ENCODE peak calls at places on chromosomes 13 and 19, in seven cellular contexts. X is neural progenitor cell; J is SHP77; E is IMR-90; K is activated naive CD8-positive, alpha-beta T cell treated with anti-CD3 and anti-CD28 coated beads, Interleukin-2, amount 50 U/mL, for 16 hours; M is sciatic nerve; V is WERI-Rb-1. N is an unnamed sample.

GRCh38 chr13:37194428-37194861 is 89.0 kb upstream of the CSNK1A1L start:
- DNase-seq in M (no peak), V (no peak), J (no peak), E (peak), K (no peak), X (no peak), N (no peak)

GRCh38 chr19:16951529-16951928 is 62.7 kb downstream of the F2RL3 start:
- DNase-seq in K (no peak), X (no peak), M (no peak), V (no peak), E (peak), J (no peak), N (no peak)

GRCh38 chr13:40388617-40389016 is 277.8 kb downstream of the FOXO1 start:
- DNase-seq in E (peak), V (no peak), M (no peak), X (no peak), K (peak), J (peak), N (no peak)

GRCh38 chr19:2586196-2586595 is 110.3 kb downstream of the GADD45B start:
- DNase-seq in X (no peak), V (no peak), M (peak), E (no peak), J (no peak), K (no peak), N (no peak)

GRCh38 chr19:15934332-15935078 is at the start of gene CYP4F11:
- DNase-seq in J (peak), V (no peak), X (no peak), M (peak), E (no peak), K (no peak), N (no peak)

GRCh38 chr13:34913040-34913439 is 29.0 kb upstream of the NBEA start:
- DNase-seq in E (no peak), X (peak), J (peak), M (no peak), V (peak), K (no peak), N (no peak)

GRCh38 chr13:95388420-95389079 is 87.3 kb upstream of the ABCC4 start:
- DNase-seq in E (no peak), V (no peak), J (no peak), K (no peak), M (no peak), X (no peak), N (no peak)

GRCh38 chr13:77507931-77508776 is 27.4 kb upstream of the SCEL start:
- DNase-seq in X (no peak), J (peak), M (no peak), V (no peak), E (peak), K (no peak), N (no peak)

GRCh38 chr19:13430790-13431582 is 75.3 kb downstream of the CACNA1A start:
- DNase-seq in K (peak), E (peak), X (peak), J (peak), M (no peak), V (peak), N (peak)

GRCh38 chr19:4722671-4723464 is 774 bp downstream of the DPP9 start:
- DNase-seq in M (no peak), V (no peak), E (peak), X (peak), J (no peak), K (no peak), N (no peak)

GRCh38 chr13:43522788-43523187 is 264.0 kb downstream of the ENOX1 start:
- DNase-seq in E (peak), X (no peak), K (no peak), J (no peak), M (no peak), V (no peak), N (no peak)

GRCh38 chr19:4744451-4745170 is 21.0 kb upstream of the DPP9 start:
- DNase-seq in M (no peak), E (peak), K (no peak), V (no peak), X (no peak), J (no peak), N (no peak)

GRCh38 chr13:97719759-97720158 is 233.7 kb upstream of the IPO5 start:
- DNase-seq in K (no peak), M (no peak), J (no peak), X (no peak), V (no peak), E (no peak), N (no peak)

GRCh38 chr19:12665646-12666304 is 767 bp downstream of the MAN2B1 start:
- DNase-seq in M (no peak), V (no peak), K (no peak), X (no peak), E (peak), J (no peak), N (no peak)

GRCh38 chr13:28121224-28121623 is 17.1 kb upstream of the PAN3 start:
- DNase-seq in M (no peak), E (no peak), J (no peak), K (no peak), X (no peak), V (no peak), N (no peak)

GRCh38 chr13:98856983-98857382 is 104.5 kb upstream of the SLC15A1 start:
- DNase-seq in M (no peak), K (no peak), J (no peak), V (no peak), E (no peak), X (no peak), N (no peak)

GRCh38 chr19:2474232-2475017 is 1.5 kb upstream of the GADD45B start:
- DNase-seq in K (peak), J (peak), V (peak), X (peak), M (peak), E (peak), N (peak)